ENCODE peak calls at places on chromosomes 16 and 17, in five cellular contexts. N, G, Q, H and L are unnamed samples.
A peak's percentile ranks its signal among the peaks of the same experiment; 100 is the strongest.

GRCh38 chr17:7356072-7356549 is 1.2 kb downstream of the TMEM95 start:
- DNase-seq in N (peak; percentile 91), G (peak; percentile 84), Q (peak; percentile 38), H (no peak), L (peak; percentile 92)

GRCh38 chr17:7237761-7238417 is 1.4 kb downstream of the PHF23 start:
- DNase-seq in N (peak; percentile 91), G (peak; percentile 80), Q (peak; percentile 58), H (no peak), L (peak; percentile 90)

GRCh38 chr16:2713985-2714774 is 5.8 kb downstream of the PRSS27 start:
- DNase-seq in N (no peak), G (no peak), Q (no peak), H (no peak), L (no peak)

GRCh38 chr16:84928679-84929420 is 82.5 kb downstream of the ZDHHC7 start:
- DNase-seq in N (no peak), G (peak; percentile 29), Q (no peak), H (no peak), L (peak; percentile 90)

GRCh38 chr17:3531266-3532101 is 26.1 kb downstream of the TRPV3 start:
- DNase-seq in N (no peak), G (no peak), Q (no peak), H (no peak), L (no peak)

GRCh38 chr17:57675988-57676387 is 69.1 kb downstream of the CCDC182 start:
- DNase-seq in N (no peak), G (no peak), Q (no peak), H (no peak), L (no peak)

GRCh38 chr17:19250421-19251141 is 13.4 kb downstream of the EPN2 start:
- DNase-seq in N (no peak), G (no peak), Q (no peak), H (no peak), L (no peak)

GRCh38 chr17:31310877-31311276 is 3.0 kb downstream of the EVI2B start:
- DNase-seq in N (peak; percentile 25), G (no peak), Q (no peak), H (no peak), L (no peak)

GRCh38 chr17:70314506-70314905 is 145.2 kb downstream of the KCNJ2 start:
- DNase-seq in N (no peak), G (no peak), Q (no peak), H (no peak), L (no peak)

GRCh38 chr17:73342549-73343167 is 30.9 kb upstream of the CDC42EP4 start:
- DNase-seq in N (no peak), G (no peak), Q (no peak), H (no peak), L (no peak)

GRCh38 chr16:57617604-57618111 is 10.8 kb upstream of the ADGRG1 start:
- DNase-seq in N (no peak), G (no peak), Q (no peak), H (no peak), L (no peak)